ENCODE peak calls at places on chromosomes 7 and 10, in nine cellular contexts. Q is cardiac fibroblast; E is Calu3; Z is RWPE1; P is activated naive CD4-positive, alpha-beta T cell; I is KBM-7; D is RKO; L is kidney epithelial cell; V is thoracic aorta. K is an unnamed sample.

GRCh38 chr7:80493121-80493849 is 18.6 kb downstream of the GNAT3 start:
- DNase-seq in Q (no peak), E (no peak), Z (no peak), P (no peak), I (no peak), D (no peak), L (no peak), V (no peak), K (no peak)

GRCh38 chr10:29615195-29615594 is 19.6 kb downstream of the SVIL start:
- DNase-seq in Q (no peak), E (no peak), Z (no peak), P (no peak), I (no peak), D (no peak), L (no peak), V (no peak), K (no peak)

GRCh38 chr10:99329238-99329890 is at the start of gene CNNM1:
- DNase-seq in Q (peak; percentile 19), E (peak; percentile 49), Z (peak; percentile 38), P (peak; percentile 2), I (peak; percentile 78), D (no peak), L (no peak), V (no peak), K (no peak)

GRCh38 chr10:36421999-36422398 is 703.4 kb upstream of the ANKRD30A start:
- DNase-seq in Q (no peak), E (no peak), Z (no peak), P (no peak), I (no peak), D (no peak), L (no peak), V (no peak), K (no peak)

GRCh38 chr10:77049896-77050295 is 587.7 kb downstream of the KCNMA1 start:
- DNase-seq in Q (peak; percentile 53), E (no peak), Z (no peak), P (no peak), I (no peak), D (no peak), L (no peak), V (no peak), K (no peak)

GRCh38 chr10:83012866-83013265 is 1126.4 kb upstream of the GHITM start:
- DNase-seq in Q (no peak), E (no peak), Z (no peak), P (no peak), I (no peak), D (no peak), L (no peak), V (no peak), K (no peak)

GRCh38 chr10:52391927-52392602 is 78.0 kb downstream of the DKK1 start:
- DNase-seq in Q (no peak), E (peak; percentile 26), Z (no peak), P (no peak), I (no peak), D (no peak), L (no peak), V (no peak), K (no peak)

GRCh38 chr10:69721690-69722310 is 79.9 kb upstream of the COL13A1 start:
- DNase-seq in Q (peak; percentile 96), E (no peak), Z (no peak), P (no peak), I (no peak), D (no peak), L (no peak), V (no peak), K (no peak)

GRCh38 chr10:86443936-86444335 is 77.3 kb upstream of the GRID1 start:
- DNase-seq in Q (peak; percentile 36), E (no peak), Z (no peak), P (no peak), I (no peak), D (no peak), L (no peak), V (no peak), K (no peak)

GRCh38 chr7:7519528-7519927 is 16.1 kb downstream of the COL28A1 start:
- DNase-seq in Q (no peak), E (no peak), Z (no peak), P (no peak), I (no peak), D (no peak), L (no peak), V (no peak), K (no peak)

GRCh38 chr7:156666368-156667109 is 26.0 kb downstream of the RNF32 start:
- DNase-seq in Q (no peak), E (no peak), Z (no peak), P (no peak), I (no peak), D (no peak), L (no peak), V (no peak), K (no peak)

GRCh38 chr10:100621360-100622205 is 85.8 kb downstream of the HIF1AN start:
- DNase-seq in Q (peak; percentile 29), E (no peak), Z (no peak), P (peak; percentile 27), I (peak; percentile 17), D (no peak), L (no peak), V (no peak), K (no peak)

GRCh38 chr7:36994456-36995112 is 270.3 kb upstream of the AOAH start:
- DNase-seq in Q (no peak), E (no peak), Z (peak; percentile 11), P (no peak), I (no peak), D (no peak), L (no peak), V (no peak), K (no peak)

GRCh38 chr7:72924417-72924747 is 513 bp upstream of the POM121 start:
- DNase-seq in Q (no peak), E (no peak), Z (no peak), P (no peak), I (no peak), D (no peak), L (no peak), V (no peak), K (no peak)

GRCh38 chr10:17665742-17666141 is 21.8 kb downstream of the STAM start:
- DNase-seq in Q (peak; percentile 96), E (no peak), Z (peak; percentile 59), P (no peak), I (no peak), D (peak; percentile 92), L (peak; percentile 69), V (no peak), K (no peak)

GRCh38 chr7:104123786-104124185 is 84.0 kb downstream of the ORC5 start:
- DNase-seq in Q (no peak), E (no peak), Z (no peak), P (no peak), I (no peak), D (peak; percentile 58), L (no peak), V (no peak), K (no peak)

GRCh38 chr10:49362596-49363260 is 33.2 kb downstream of the DRGX start:
- DNase-seq in Q (no peak), E (no peak), Z (no peak), P (no peak), I (no peak), D (no peak), L (no peak), V (no peak), K (no peak)

GRCh38 chr10:70320751-70321150 is 36.9 kb upstream of the NPFFR1 start:
- DNase-seq in Q (no peak), E (no peak), Z (no peak), P (no peak), I (no peak), D (no peak), L (no peak), V (no peak), K (no peak)

GRCh38 chr7:92260248-92260781 is 14.5 kb downstream of the ANKIB1 start:
- DNase-seq in Q (no peak), E (peak; percentile 3), Z (peak; percentile 74), P (no peak), I (no peak), D (no peak), L (no peak), V (no peak), K (no peak)

K was measured in cortex of kidney.